ENCODE peak calls at places on chromosomes 3 and 15, in six cellular contexts. One of them, this sample, is unnamed.
A peak's percentile ranks its signal among the peaks of the same experiment; 100 is the strongest.

GRCh38 chr15:51731549-51732267 is 5.7 kb downstream of the LYSMD2 start:
- DNase-seq in endothelial cell: no peak
- DNase-seq in Caco-2: no peak
- DNase-seq in ureter: no peak
- DNase-seq in T-helper 1 cell: peak; percentile 28
- DNase-seq in hypothalamus: no peak
- DNase-seq in this sample: peak; percentile 92

GRCh38 chr15:82371649-82372048 is 22.4 kb upstream of the GOLGA6L10 start:
- DNase-seq in T-helper 1 cell: no peak
- DNase-seq in hypothalamus: no peak
- DNase-seq in endothelial cell: no peak
- DNase-seq in Caco-2: no peak
- DNase-seq in ureter: no peak
- DNase-seq in this sample: no peak

GRCh38 chr3:69161587-69162196 is 39.3 kb upstream of the LMOD3 start:
- DNase-seq in T-helper 1 cell: peak; percentile 16
- DNase-seq in Caco-2: no peak
- DNase-seq in hypothalamus: no peak
- DNase-seq in ureter: no peak
- DNase-seq in endothelial cell: peak; percentile 20
- DNase-seq in this sample: peak; percentile 52

GRCh38 chr3:80688814-80689213 is 921.0 kb upstream of the ROBO1 start:
- DNase-seq in hypothalamus: no peak
- DNase-seq in ureter: no peak
- DNase-seq in T-helper 1 cell: no peak
- DNase-seq in Caco-2: no peak
- DNase-seq in endothelial cell: no peak
- DNase-seq in this sample: peak; percentile 1

GRCh38 chr15:74234598-74234875 is 1.6 kb upstream of the CCDC33 start:
- DNase-seq in Caco-2: no peak
- DNase-seq in ureter: no peak
- DNase-seq in hypothalamus: no peak
- DNase-seq in endothelial cell: no peak
- DNase-seq in T-helper 1 cell: no peak
- DNase-seq in this sample: no peak

GRCh38 chr3:123788706-123789105 is 95.4 kb downstream of the MYLK start:
- DNase-seq in endothelial cell: no peak
- DNase-seq in T-helper 1 cell: no peak
- DNase-seq in ureter: no peak
- DNase-seq in hypothalamus: no peak
- DNase-seq in Caco-2: no peak
- DNase-seq in this sample: no peak

GRCh38 chr3:157109267-157110141 is 50.4 kb downstream of the CCNL1 start:
- DNase-seq in Caco-2: no peak
- DNase-seq in T-helper 1 cell: no peak
- DNase-seq in ureter: no peak
- DNase-seq in hypothalamus: no peak
- DNase-seq in endothelial cell: no peak
- DNase-seq in this sample: no peak

GRCh38 chr15:40930430-40931299 is 1.5 kb downstream of the DLL4 start:
- DNase-seq in Caco-2: peak; percentile 80
- DNase-seq in ureter: no peak
- DNase-seq in endothelial cell: peak; percentile 87
- DNase-seq in T-helper 1 cell: no peak
- DNase-seq in hypothalamus: no peak
- DNase-seq in this sample: peak; percentile 37

GRCh38 chr3:46709147-46709654 is 8.0 kb downstream of the TMIE start:
- DNase-seq in endothelial cell: no peak
- DNase-seq in hypothalamus: no peak
- DNase-seq in T-helper 1 cell: no peak
- DNase-seq in Caco-2: no peak
- DNase-seq in ureter: no peak
- DNase-seq in this sample: no peak

GRCh38 chr3:43796041-43796596 is 105.4 kb downstream of the ABHD5 start:
- DNase-seq in T-helper 1 cell: no peak
- DNase-seq in ureter: no peak
- DNase-seq in Caco-2: no peak
- DNase-seq in hypothalamus: no peak
- DNase-seq in endothelial cell: no peak
- DNase-seq in this sample: no peak

GRCh38 chr3:99938270-99938955 is 120.8 kb downstream of the CMSS1 start:
- DNase-seq in ureter: no peak
- DNase-seq in hypothalamus: no peak
- DNase-seq in Caco-2: no peak
- DNase-seq in endothelial cell: no peak
- DNase-seq in T-helper 1 cell: no peak
- DNase-seq in this sample: peak; percentile 27

GRCh38 chr15:77083381-77084160 is 12.7 kb upstream of the TSPAN3 start:
- DNase-seq in ureter: peak; percentile 85
- DNase-seq in endothelial cell: peak; percentile 23
- DNase-seq in hypothalamus: peak; percentile 65
- DNase-seq in Caco-2: no peak
- DNase-seq in T-helper 1 cell: peak; percentile 49
- DNase-seq in this sample: peak; percentile 95

GRCh38 chr15:72116680-72117447 is 1.1 kb downstream of the MYO9A start:
- DNase-seq in Caco-2: peak; percentile 43
- DNase-seq in hypothalamus: no peak
- DNase-seq in endothelial cell: peak; percentile 16
- DNase-seq in ureter: no peak
- DNase-seq in T-helper 1 cell: no peak
- DNase-seq in this sample: no peak

GRCh38 chr15:100726426-100727190 is 124.2 kb downstream of the ASB7 start:
- DNase-seq in T-helper 1 cell: no peak
- DNase-seq in hypothalamus: no peak
- DNase-seq in endothelial cell: no peak
- DNase-seq in ureter: peak; percentile 29
- DNase-seq in Caco-2: peak; percentile 9
- DNase-seq in this sample: no peak

GRCh38 chr3:130948929-130949328 is 55.0 kb downstream of the ATP2C1 start:
- DNase-seq in hypothalamus: no peak
- DNase-seq in ureter: no peak
- DNase-seq in endothelial cell: no peak
- DNase-seq in T-helper 1 cell: no peak
- DNase-seq in Caco-2: no peak
- DNase-seq in this sample: no peak

GRCh38 chr3:152301745-152302181 is 33.0 kb downstream of the MBNL1 start:
- DNase-seq in T-helper 1 cell: no peak
- DNase-seq in ureter: no peak
- DNase-seq in hypothalamus: no peak
- DNase-seq in endothelial cell: no peak
- DNase-seq in Caco-2: no peak
- DNase-seq in this sample: no peak

GRCh38 chr15:91516866-91517265 is 336.6 kb upstream of the SLCO3A1 start:
- DNase-seq in hypothalamus: no peak
- DNase-seq in Caco-2: no peak
- DNase-seq in ureter: no peak
- DNase-seq in T-helper 1 cell: no peak
- DNase-seq in endothelial cell: no peak
- DNase-seq in this sample: no peak

GRCh38 chr3:148707596-148708386 is 10.1 kb downstream of the AGTR1 start:
- DNase-seq in T-helper 1 cell: no peak
- DNase-seq in Caco-2: no peak
- DNase-seq in endothelial cell: no peak
- DNase-seq in hypothalamus: no peak
- DNase-seq in ureter: no peak
- DNase-seq in this sample: no peak

GRCh38 chr3:18625085-18625484 is 199.9 kb upstream of the SATB1 start:
- DNase-seq in ureter: no peak
- DNase-seq in hypothalamus: no peak
- DNase-seq in Caco-2: no peak
- DNase-seq in T-helper 1 cell: no peak
- DNase-seq in endothelial cell: no peak
- DNase-seq in this sample: no peak

GRCh38 chr3:114732353-114732752 is 414.7 kb downstream of the ZBTB20 start:
- DNase-seq in hypothalamus: no peak
- DNase-seq in endothelial cell: no peak
- DNase-seq in Caco-2: no peak
- DNase-seq in ureter: no peak
- DNase-seq in T-helper 1 cell: no peak
- DNase-seq in this sample: no peak

GRCh38 chr15:65579762-65580161 is 31.2 kb downstream of the INTS14 start:
- DNase-seq in hypothalamus: no peak
- DNase-seq in ureter: no peak
- DNase-seq in Caco-2: no peak
- DNase-seq in endothelial cell: no peak
- DNase-seq in T-helper 1 cell: no peak
- DNase-seq in this sample: no peak

GRCh38 chr3:58237940-58238681 is 519 bp downstream of the ABHD6 start:
- DNase-seq in endothelial cell: peak; percentile 23
- DNase-seq in T-helper 1 cell: peak; percentile 22
- DNase-seq in ureter: peak; percentile 65
- DNase-seq in Caco-2: peak; percentile 74
- DNase-seq in hypothalamus: peak; percentile 66
- DNase-seq in this sample: peak; percentile 65

GRCh38 chr3:46584598-46585467 is 18.7 kb upstream of the LRRC2 start:
- DNase-seq in Caco-2: no peak
- DNase-seq in hypothalamus: no peak
- DNase-seq in endothelial cell: no peak
- DNase-seq in ureter: no peak
- DNase-seq in T-helper 1 cell: no peak
- DNase-seq in this sample: no peak